ENCODE peak calls at places on chromosomes 2 and 18, in nine cellular contexts. J, O, R, D, H, P, Z, M and W are unnamed samples.
A peak's percentile ranks its signal among the peaks of the same experiment; 100 is the strongest.

GRCh38 chr2:46064396-46064795 is 232.8 kb upstream of the EPAS1 start:
- DNase-seq in J (no peak), O (no peak), R (no peak), D (no peak), H (no peak), P (no peak), Z (no peak), M (no peak), W (no peak)

GRCh38 chr2:8923173-8923572 is 80.3 kb downstream of the MBOAT2 start:
- DNase-seq in J (no peak), O (no peak), R (no peak), D (no peak), H (no peak), P (no peak), Z (no peak), M (no peak), W (no peak)

GRCh38 chr18:51153659-51154371 is 43.7 kb downstream of the MEX3C start:
- DNase-seq in J (no peak), O (peak; percentile 23), R (no peak), D (no peak), H (no peak), P (peak; percentile 26), Z (peak; percentile 24), M (no peak), W (no peak)

GRCh38 chr2:119647440-119648169 is 31.4 kb upstream of the TMEM177 start:
- DNase-seq in J (no peak), O (no peak), R (no peak), D (no peak), H (peak; percentile 27), P (no peak), Z (no peak), M (no peak), W (peak; percentile 83)

GRCh38 chr2:17309741-17310339 is 208.4 kb downstream of the RAD51AP2 start:
- DNase-seq in J (peak; percentile 52), O (no peak), R (no peak), D (peak; percentile 82), H (peak; percentile 27), P (no peak), Z (no peak), M (peak; percentile 68), W (peak; percentile 71)

GRCh38 chr18:50306944-50307343 is 19.5 kb upstream of the CXXC1 start:
- DNase-seq in J (no peak), O (no peak), R (no peak), D (no peak), H (no peak), P (no peak), Z (no peak), M (no peak), W (no peak)

GRCh38 chr2:108220942-108221541 is 18.7 kb upstream of the SULT1C3 start:
- DNase-seq in J (no peak), O (no peak), R (no peak), D (no peak), H (no peak), P (no peak), Z (no peak), M (no peak), W (no peak)

GRCh38 chr2:196239622-196240587 is 68.5 kb upstream of the STK17B start:
- DNase-seq in J (peak; percentile 66), O (peak; percentile 56), R (peak; percentile 75), D (no peak), H (no peak), P (peak; percentile 30), Z (peak; percentile 81), M (no peak), W (peak; percentile 95)

GRCh38 chr18:48659188-48660009 is 120.6 kb downstream of the CTIF start:
- DNase-seq in J (no peak), O (no peak), R (no peak), D (no peak), H (no peak), P (no peak), Z (no peak), M (no peak), W (no peak)

GRCh38 chr2:148642891-148643416 is 1.6 kb upstream of the EPC2 start:
- DNase-seq in J (no peak), O (no peak), R (no peak), D (no peak), H (peak; percentile 34), P (no peak), Z (no peak), M (no peak), W (peak; percentile 91)

GRCh38 chr2:70850905-70851304 is 15.3 kb upstream of the CD207 start:
- DNase-seq in J (peak; percentile 9), O (no peak), R (no peak), D (no peak), H (no peak), P (no peak), Z (no peak), M (no peak), W (no peak)